ENCODE peak calls at places on chromosomes 5 and 9, in ten cellular contexts. One of them, this sample, is unnamed. For H3K36me3, the result is how much of the 10 kb centered on the place peaks cover.

GRCh38 chr9:113690055-113690740 is 185.9 kb upstream of the ZNF618 start:
- DNase-seq in OCI-LY7: no peak
- DNase-seq in breast epithelium: no peak
- DNase-seq in kidney: no peak
- DNase-seq in IMR-90: no peak
- DNase-seq in transverse colon: no peak
- DNase-seq in BJ: no peak
- DNase-seq in colonic mucosa: no peak
- DNase-seq in uterus: no peak
- DNase-seq in psoas muscle: no peak
- DNase-seq in this sample: no peak

GRCh38 chr5:124574521-124575436 is 171.7 kb downstream of the ZNF608 start:
- DNase-seq in OCI-LY7: no peak
- DNase-seq in breast epithelium: no peak
- DNase-seq in kidney: no peak
- DNase-seq in IMR-90: no peak
- DNase-seq in transverse colon: no peak
- DNase-seq in BJ: no peak
- DNase-seq in colonic mucosa: no peak
- DNase-seq in uterus: no peak
- DNase-seq in psoas muscle: no peak
- DNase-seq in this sample: no peak

GRCh38 chr5:133340002-133340755 is 272.2 kb downstream of the FSTL4 start:
- DNase-seq in OCI-LY7: no peak
- DNase-seq in breast epithelium: peak
- DNase-seq in kidney: peak
- DNase-seq in IMR-90: no peak
- DNase-seq in transverse colon: no peak
- DNase-seq in BJ: peak
- DNase-seq in colonic mucosa: peak
- DNase-seq in uterus: no peak
- DNase-seq in psoas muscle: no peak
- DNase-seq in this sample: no peak

GRCh38 chr9:91192379-91192775 is 169.3 kb downstream of the AUH start:
- DNase-seq in OCI-LY7: peak
- DNase-seq in breast epithelium: no peak
- DNase-seq in kidney: peak
- DNase-seq in IMR-90: peak
- DNase-seq in transverse colon: no peak
- DNase-seq in BJ: no peak
- DNase-seq in colonic mucosa: no peak
- DNase-seq in uterus: no peak
- DNase-seq in psoas muscle: no peak
- DNase-seq in this sample: no peak

GRCh38 chr9:14051459-14051858 is 262.5 kb downstream of the NFIB start:
- DNase-seq in OCI-LY7: no peak
- DNase-seq in breast epithelium: no peak
- DNase-seq in kidney: no peak
- DNase-seq in IMR-90: no peak
- DNase-seq in transverse colon: no peak
- DNase-seq in BJ: no peak
- DNase-seq in colonic mucosa: no peak
- DNase-seq in uterus: no peak
- DNase-seq in psoas muscle: no peak
- DNase-seq in this sample: no peak

GRCh38 chr9:14478175-14479165 is 164.5 kb upstream of the NFIB start:
- DNase-seq in OCI-LY7: no peak
- DNase-seq in breast epithelium: no peak
- DNase-seq in kidney: no peak
- DNase-seq in IMR-90: no peak
- DNase-seq in transverse colon: no peak
- DNase-seq in BJ: no peak
- DNase-seq in colonic mucosa: no peak
- DNase-seq in uterus: no peak
- DNase-seq in psoas muscle: no peak
- DNase-seq in this sample: no peak

GRCh38 chr9:106218854-106219253 is 524.5 kb downstream of the TMEM38B start:
- DNase-seq in OCI-LY7: no peak
- DNase-seq in breast epithelium: no peak
- DNase-seq in kidney: no peak
- DNase-seq in IMR-90: no peak
- DNase-seq in transverse colon: no peak
- DNase-seq in BJ: no peak
- DNase-seq in colonic mucosa: no peak
- DNase-seq in uterus: no peak
- DNase-seq in psoas muscle: no peak
- DNase-seq in this sample: no peak

GRCh38 chr5:143826909-143827514 is 15.1 kb downstream of the HMHB1 start:
- DNase-seq in OCI-LY7: no peak
- DNase-seq in breast epithelium: no peak
- DNase-seq in kidney: no peak
- DNase-seq in IMR-90: peak
- DNase-seq in transverse colon: no peak
- DNase-seq in BJ: no peak
- DNase-seq in colonic mucosa: no peak
- DNase-seq in uterus: no peak
- DNase-seq in psoas muscle: no peak
- DNase-seq in this sample: no peak

GRCh38 chr5:170520319-170520718 is 16.5 kb downstream of the KCNIP1 start:
- DNase-seq in OCI-LY7: no peak
- DNase-seq in breast epithelium: no peak
- DNase-seq in kidney: no peak
- DNase-seq in IMR-90: no peak
- DNase-seq in transverse colon: no peak
- DNase-seq in BJ: no peak
- DNase-seq in colonic mucosa: no peak
- DNase-seq in uterus: no peak
- DNase-seq in psoas muscle: no peak
- DNase-seq in this sample: no peak

GRCh38 chr9:133406480-133407307 is 11.1 kb downstream of the REXO4 start:
- DNase-seq in OCI-LY7: peak
- DNase-seq in breast epithelium: peak
- DNase-seq in kidney: peak
- DNase-seq in IMR-90: peak
- DNase-seq in transverse colon: peak
- DNase-seq in BJ: no peak
- DNase-seq in colonic mucosa: peak
- DNase-seq in uterus: peak
- DNase-seq in psoas muscle: peak
- DNase-seq in this sample: peak
- H3K36me3 ChIP-seq in OCI-LY7: half or more
- H3K36me3 ChIP-seq in breast epithelium: under half
- H3K36me3 ChIP-seq in kidney: under half
- H3K36me3 ChIP-seq in IMR-90: under half
- H3K36me3 ChIP-seq in transverse colon: under half
- H3K36me3 ChIP-seq in BJ: under half
- H3K36me3 ChIP-seq in colonic mucosa: under half
- H3K36me3 ChIP-seq in uterus: under half
- H3K36me3 ChIP-seq in psoas muscle: under half
- H3K36me3 ChIP-seq in this sample: under half

GRCh38 chr9:127980056-127980705 is 608 bp downstream of the EEIG1 start:
- DNase-seq in OCI-LY7: peak
- DNase-seq in breast epithelium: peak
- DNase-seq in kidney: peak
- DNase-seq in IMR-90: no peak
- DNase-seq in transverse colon: peak
- DNase-seq in BJ: no peak
- DNase-seq in colonic mucosa: peak
- DNase-seq in uterus: peak
- DNase-seq in psoas muscle: no peak
- DNase-seq in this sample: peak

GRCh38 chr9:127977877-127978647 is 2.7 kb downstream of the EEIG1 start:
- DNase-seq in OCI-LY7: no peak
- DNase-seq in breast epithelium: no peak
- DNase-seq in kidney: peak
- DNase-seq in IMR-90: peak
- DNase-seq in transverse colon: peak
- DNase-seq in BJ: no peak
- DNase-seq in colonic mucosa: peak
- DNase-seq in uterus: peak
- DNase-seq in psoas muscle: peak
- DNase-seq in this sample: peak

GRCh38 chr9:127980706-127981558 is at the start of gene EEIG1:
- DNase-seq in OCI-LY7: peak
- DNase-seq in breast epithelium: peak
- DNase-seq in kidney: peak
- DNase-seq in IMR-90: peak
- DNase-seq in transverse colon: peak
- DNase-seq in BJ: no peak
- DNase-seq in colonic mucosa: peak
- DNase-seq in uterus: peak
- DNase-seq in psoas muscle: peak
- DNase-seq in this sample: peak

GRCh38 chr9:127979015-127979332 is 1.8 kb downstream of the EEIG1 start:
- DNase-seq in OCI-LY7: no peak
- DNase-seq in breast epithelium: no peak
- DNase-seq in kidney: no peak
- DNase-seq in IMR-90: no peak
- DNase-seq in transverse colon: no peak
- DNase-seq in BJ: no peak
- DNase-seq in colonic mucosa: no peak
- DNase-seq in uterus: no peak
- DNase-seq in psoas muscle: no peak
- DNase-seq in this sample: no peak

DNA sequence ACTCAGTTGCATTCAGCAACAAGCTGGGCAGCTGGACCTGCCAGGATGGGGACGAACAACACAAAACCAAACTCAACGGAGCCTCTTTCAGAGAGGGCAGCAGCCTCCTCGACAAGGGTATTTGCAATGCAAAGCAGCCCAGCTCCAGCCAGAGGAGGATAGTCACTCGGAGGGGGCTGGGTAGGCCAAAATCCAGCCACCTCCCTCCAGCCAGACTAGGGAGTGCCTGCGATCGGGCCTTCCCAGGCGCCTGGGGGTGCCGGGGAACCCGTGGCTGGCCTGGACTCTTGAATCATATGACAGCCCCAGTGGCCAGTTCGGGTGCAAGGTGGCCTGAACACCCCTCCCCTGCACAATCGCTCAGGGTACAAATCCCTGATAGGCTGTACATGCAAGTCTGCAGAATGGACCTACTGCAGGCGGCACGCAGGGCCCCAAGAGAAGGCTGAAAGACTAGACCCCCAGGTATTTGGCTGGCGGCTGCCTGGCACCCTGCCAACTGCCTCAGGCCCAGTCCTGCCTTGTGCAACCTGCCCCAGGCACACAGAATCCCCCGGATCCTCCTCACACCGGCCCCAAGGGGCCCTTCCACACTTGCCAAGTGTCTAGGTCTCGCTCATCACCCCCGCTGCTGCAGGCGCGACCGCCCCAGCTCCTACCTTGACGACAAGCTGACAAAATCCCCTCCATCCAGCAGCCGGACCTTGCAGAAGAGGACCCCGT is 1.3 kb downstream of the EEIG1 start:
- DNase-seq in OCI-LY7: peak
- DNase-seq in breast epithelium: no peak
- DNase-seq in kidney: peak
- DNase-seq in IMR-90: peak
- DNase-seq in transverse colon: peak
- DNase-seq in BJ: no peak
- DNase-seq in colonic mucosa: peak
- DNase-seq in uterus: peak
- DNase-seq in psoas muscle: peak
- DNase-seq in this sample: peak
- TF ChIP-seq CTCF in OCI-LY7: no peak
- TF ChIP-seq CTCF in breast epithelium: no peak
- TF ChIP-seq CTCF in kidney: no peak
- TF ChIP-seq CTCF in IMR-90: no peak
- TF ChIP-seq CTCF in transverse colon: peak
- TF ChIP-seq CTCF in BJ: no peak
- TF ChIP-seq CTCF in colonic mucosa: no peak
- TF ChIP-seq CTCF in uterus: no peak
- TF ChIP-seq CTCF in psoas muscle: no peak
- TF ChIP-seq CTCF in this sample: no peak

GRCh38 chr9:37454238-37454637 is 11.0 kb downstream of the ZBTB5 start:
- DNase-seq in OCI-LY7: no peak
- DNase-seq in breast epithelium: no peak
- DNase-seq in kidney: no peak
- DNase-seq in IMR-90: peak
- DNase-seq in transverse colon: no peak
- DNase-seq in BJ: no peak
- DNase-seq in colonic mucosa: no peak
- DNase-seq in uterus: no peak
- DNase-seq in psoas muscle: no peak
- DNase-seq in this sample: no peak

GRCh38 chr9:37455884-37456647 is 9.2 kb downstream of the ZBTB5 start:
- DNase-seq in OCI-LY7: no peak
- DNase-seq in breast epithelium: no peak
- DNase-seq in kidney: no peak
- DNase-seq in IMR-90: no peak
- DNase-seq in transverse colon: no peak
- DNase-seq in BJ: no peak
- DNase-seq in colonic mucosa: no peak
- DNase-seq in uterus: no peak
- DNase-seq in psoas muscle: no peak
- DNase-seq in this sample: no peak

GRCh38 chr9:37452611-37453010 is 12.6 kb downstream of the ZBTB5 start:
- DNase-seq in OCI-LY7: no peak
- DNase-seq in breast epithelium: no peak
- DNase-seq in kidney: no peak
- DNase-seq in IMR-90: no peak
- DNase-seq in transverse colon: no peak
- DNase-seq in BJ: no peak
- DNase-seq in colonic mucosa: no peak
- DNase-seq in uterus: no peak
- DNase-seq in psoas muscle: no peak
- DNase-seq in this sample: no peak

GRCh38 chr9:37453827-37454226 is 11.4 kb downstream of the ZBTB5 start:
- DNase-seq in OCI-LY7: no peak
- DNase-seq in breast epithelium: no peak
- DNase-seq in kidney: no peak
- DNase-seq in IMR-90: no peak
- DNase-seq in transverse colon: no peak
- DNase-seq in BJ: no peak
- DNase-seq in colonic mucosa: no peak
- DNase-seq in uterus: no peak
- DNase-seq in psoas muscle: no peak
- DNase-seq in this sample: no peak

DNA sequence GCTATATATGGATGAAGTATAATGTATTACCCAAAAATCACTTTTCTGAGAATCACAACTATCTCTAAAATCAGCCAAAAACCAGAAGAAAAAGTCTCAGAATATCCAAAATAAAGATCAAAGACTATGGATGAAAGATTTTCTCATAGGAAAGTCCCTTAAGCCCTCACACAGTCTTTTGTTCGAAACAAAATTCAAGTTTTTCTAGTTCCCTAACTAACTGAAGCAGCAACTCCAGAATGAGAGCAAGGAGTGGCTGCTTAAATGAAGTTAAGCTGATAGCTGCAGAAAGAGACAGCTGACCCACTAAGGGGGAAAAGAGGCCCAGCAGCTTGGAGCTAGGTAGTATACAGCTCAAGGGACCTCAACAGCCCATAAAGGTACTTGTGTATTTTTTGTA is 8.4 kb downstream of the ZBTB5 start:
- DNase-seq in OCI-LY7: no peak
- DNase-seq in breast epithelium: no peak
- DNase-seq in kidney: no peak
- DNase-seq in IMR-90: no peak
- DNase-seq in transverse colon: no peak
- DNase-seq in BJ: no peak
- DNase-seq in colonic mucosa: no peak
- DNase-seq in uterus: no peak
- DNase-seq in psoas muscle: no peak
- DNase-seq in this sample: no peak
- H3K36me3 ChIP-seq in OCI-LY7: half or more
- H3K36me3 ChIP-seq in breast epithelium: under half
- H3K36me3 ChIP-seq in kidney: under half
- H3K36me3 ChIP-seq in IMR-90: under half
- H3K36me3 ChIP-seq in transverse colon: under half
- H3K36me3 ChIP-seq in BJ: under half
- H3K36me3 ChIP-seq in colonic mucosa: under half
- H3K36me3 ChIP-seq in uterus: under half
- H3K36me3 ChIP-seq in psoas muscle: under half
- H3K36me3 ChIP-seq in this sample: under half

GRCh38 chr5:114237766-114238165 is 124.1 kb upstream of the KCNN2 start:
- DNase-seq in OCI-LY7: no peak
- DNase-seq in breast epithelium: no peak
- DNase-seq in kidney: no peak
- DNase-seq in IMR-90: peak
- DNase-seq in transverse colon: no peak
- DNase-seq in BJ: peak
- DNase-seq in colonic mucosa: no peak
- DNase-seq in uterus: no peak
- DNase-seq in psoas muscle: no peak
- DNase-seq in this sample: no peak
- TF ChIP-seq CTCF in OCI-LY7: no peak
- TF ChIP-seq CTCF in breast epithelium: no peak
- TF ChIP-seq CTCF in kidney: no peak
- TF ChIP-seq CTCF in IMR-90: no peak
- TF ChIP-seq CTCF in transverse colon: no peak
- TF ChIP-seq CTCF in BJ: no peak
- TF ChIP-seq CTCF in colonic mucosa: no peak
- TF ChIP-seq CTCF in uterus: no peak
- TF ChIP-seq CTCF in psoas muscle: no peak
- TF ChIP-seq CTCF in this sample: no peak